ENCODE peak calls at places on chromosomes 2 and 18, in five cellular contexts. Y is NB4, H is adrenal gland, V is spleen, Z is GM12892. J is an unnamed sample.

GRCh38 chr2:208179028-208179609 is 10.7 kb downstream of the C2orf80 start:
- DNase-seq in Y (peak), H (no peak), V (no peak), Z (no peak), J (no peak)

GRCh38 chr2:40611196-40611595 is 159.3 kb upstream of the SLC8A1 start:
- DNase-seq in Y (no peak), H (no peak), V (no peak), Z (no peak), J (no peak)

GRCh38 chr2:46490521-46491141 is 11.3 kb downstream of the TMEM247 start:
- DNase-seq in Y (no peak), H (peak), V (peak), Z (peak), J (no peak)

GRCh38 chr2:226766352-226767055 is 33.1 kb downstream of the IRS1 start:
- DNase-seq in Y (no peak), H (no peak), V (no peak), Z (no peak), J (no peak)

GRCh38 chr2:128420776-128421175 is 102.1 kb upstream of the HS6ST1 start:
- DNase-seq in Y (no peak), H (peak), V (peak), Z (no peak), J (no peak)

GRCh38 chr18:6683112-6683876 is 46.2 kb upstream of the ARHGAP28 start:
- DNase-seq in Y (no peak), H (no peak), V (no peak), Z (no peak), J (peak)

GRCh38 chr18:9835112-9835755 is 50.5 kb upstream of the TXNDC2 start:
- DNase-seq in Y (no peak), H (no peak), V (no peak), Z (no peak), J (no peak)

GRCh38 chr2:10283106-10284062 is 19.3 kb upstream of the HPCAL1 start:
- DNase-seq in Y (peak), H (peak), V (no peak), Z (no peak), J (peak)

GRCh38 chr2:180599804-180600203 is 380.6 kb upstream of the UBE2E3 start:
- DNase-seq in Y (no peak), H (no peak), V (no peak), Z (no peak), J (no peak)

GRCh38 chr2:30686000-30686399 is 121.2 kb downstream of the CAPN13 start:
- DNase-seq in Y (peak), H (no peak), V (no peak), Z (no peak), J (peak)

GRCh38 chr2:169659314-169659713 is 34.9 kb downstream of the CFAP210 start:
- DNase-seq in Y (peak), H (no peak), V (no peak), Z (no peak), J (no peak)

GRCh38 chr2:33532146-33532545 is 55.7 kb downstream of the RASGRP3 start:
- DNase-seq in Y (no peak), H (no peak), V (no peak), Z (no peak), J (no peak)

GRCh38 chr18:35376742-35377695 is at the start of gene ZNF396:
- DNase-seq in Y (peak), H (peak), V (peak), Z (peak), J (peak)

GRCh38 chr2:68594674-68595492 is 48.5 kb upstream of the PROKR1 start:
- DNase-seq in Y (peak), H (peak), V (peak), Z (no peak), J (peak)

GRCh38 chr18:35513181-35513932 is 15.6 kb upstream of the INO80C start:
- DNase-seq in Y (no peak), H (no peak), V (no peak), Z (no peak), J (no peak)

GRCh38 chr2:198004173-198004572 is 199.8 kb downstream of the PLCL1 start:
- DNase-seq in Y (no peak), H (no peak), V (no peak), Z (no peak), J (no peak)

GRCh38 chr18:51361130-51361860 is 163.8 kb upstream of the MEX3C start:
- DNase-seq in Y (peak), H (peak), V (no peak), Z (no peak), J (no peak)

GRCh38 chr2:174699993-174700766 is 64.1 kb downstream of the CHRNA1 start:
- DNase-seq in Y (peak), H (no peak), V (no peak), Z (peak), J (peak)

DNA sequence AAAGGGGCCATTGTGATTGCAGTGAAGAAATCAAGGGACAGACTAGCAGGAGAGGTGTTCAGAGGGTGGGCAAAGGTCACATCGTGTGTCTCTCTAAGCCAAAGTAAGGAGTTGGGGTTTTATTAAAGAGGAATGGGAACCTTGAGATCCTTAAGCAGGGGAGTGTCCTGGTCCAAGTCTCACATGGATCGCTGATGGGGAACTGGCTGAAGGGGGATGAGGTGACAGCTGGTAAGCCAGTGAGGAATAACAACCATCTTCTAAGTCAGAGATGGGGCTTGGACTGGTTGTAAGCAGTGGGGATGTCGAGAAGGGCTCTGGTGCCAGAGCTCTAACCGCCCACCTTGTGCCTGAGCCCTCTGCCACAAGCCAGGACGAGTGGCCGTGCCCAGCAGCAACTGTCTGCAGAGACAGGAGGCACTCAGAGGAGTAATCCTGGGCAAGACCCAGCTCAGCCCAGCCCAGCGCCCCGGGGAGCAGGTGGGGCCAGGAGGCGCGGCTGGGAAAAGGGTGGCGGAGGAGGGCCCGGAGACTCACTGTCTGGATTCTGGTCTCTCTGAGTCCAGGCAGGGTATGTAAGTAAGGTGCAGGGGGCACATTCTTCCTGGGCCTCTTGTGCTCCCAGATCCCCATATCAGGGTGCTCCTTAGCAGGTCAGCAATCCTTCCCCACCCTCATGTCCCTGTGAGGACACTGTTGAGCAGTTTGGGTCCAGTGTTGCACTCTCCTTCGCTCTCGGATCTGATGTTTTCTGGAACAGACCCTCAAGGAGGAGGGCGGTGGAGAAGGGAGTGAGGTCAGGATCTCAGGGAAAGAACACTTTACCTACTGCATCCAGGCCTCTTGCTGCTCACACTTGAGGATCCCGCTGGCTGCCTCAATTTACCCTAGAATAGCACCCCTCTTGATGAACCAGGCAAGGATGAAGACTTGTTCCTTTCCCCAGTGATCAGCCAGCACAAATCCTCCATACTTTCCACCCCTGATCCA is 13.8 kb downstream of the WNT10A start:
- DNase-seq in Y (no peak), H (peak), V (no peak), Z (no peak), J (no peak)
- TF ChIP-seq POLR2A in Y (no peak), H (no peak), V (no peak), Z (peak), J (no peak)

DNA sequence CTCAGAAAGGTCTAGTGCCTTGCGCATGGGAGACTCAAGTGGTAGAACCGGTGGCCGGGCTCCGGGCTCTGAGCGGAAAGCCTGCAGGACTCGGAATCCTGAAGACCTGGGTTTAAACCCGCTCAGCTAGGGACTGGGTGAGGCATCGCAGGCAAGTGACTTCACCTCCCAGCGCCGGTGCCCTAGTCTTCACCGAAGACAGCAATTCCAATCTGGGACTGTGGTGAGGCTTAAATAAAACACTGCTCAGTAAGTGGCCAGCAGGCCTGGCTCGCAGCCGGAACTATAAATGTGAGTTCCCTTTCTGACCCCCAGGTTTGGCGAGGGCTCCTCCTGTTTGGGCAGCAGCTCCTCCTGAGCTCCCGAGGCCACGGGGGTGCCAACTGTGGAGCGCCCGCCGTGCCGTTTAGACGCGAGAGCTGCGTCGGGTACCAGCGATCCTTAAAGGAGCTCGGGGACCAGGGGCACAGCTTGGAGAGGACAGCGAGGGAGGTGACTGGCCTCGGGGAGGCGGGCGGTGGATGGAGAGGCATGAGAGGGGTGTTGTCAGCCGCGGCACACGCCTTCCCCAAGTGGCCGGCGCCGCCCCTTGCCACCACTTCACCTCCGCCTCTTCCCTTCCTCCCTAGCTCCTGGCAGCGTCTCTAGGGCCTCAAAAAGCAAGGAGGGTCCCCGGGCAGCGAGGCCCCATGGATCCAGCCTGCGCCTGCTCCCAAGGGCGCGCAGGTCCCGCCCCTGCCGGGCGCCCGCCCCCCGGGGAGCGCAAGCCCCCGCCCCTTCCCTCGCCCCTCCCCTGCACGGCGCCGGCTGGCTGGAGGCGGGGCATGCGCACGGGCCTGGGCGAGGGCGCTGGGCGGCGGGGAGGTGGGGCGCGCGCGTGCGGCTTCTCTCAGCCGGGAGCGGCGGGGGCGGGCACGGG is 736 bp upstream of the MTCL1 start:
- DNase-seq in Y (peak), H (peak), V (peak), Z (peak), J (peak)
- TF ChIP-seq POLR2A in Y (peak), H (no peak), V (no peak), Z (no peak), J (no peak)

DNA sequence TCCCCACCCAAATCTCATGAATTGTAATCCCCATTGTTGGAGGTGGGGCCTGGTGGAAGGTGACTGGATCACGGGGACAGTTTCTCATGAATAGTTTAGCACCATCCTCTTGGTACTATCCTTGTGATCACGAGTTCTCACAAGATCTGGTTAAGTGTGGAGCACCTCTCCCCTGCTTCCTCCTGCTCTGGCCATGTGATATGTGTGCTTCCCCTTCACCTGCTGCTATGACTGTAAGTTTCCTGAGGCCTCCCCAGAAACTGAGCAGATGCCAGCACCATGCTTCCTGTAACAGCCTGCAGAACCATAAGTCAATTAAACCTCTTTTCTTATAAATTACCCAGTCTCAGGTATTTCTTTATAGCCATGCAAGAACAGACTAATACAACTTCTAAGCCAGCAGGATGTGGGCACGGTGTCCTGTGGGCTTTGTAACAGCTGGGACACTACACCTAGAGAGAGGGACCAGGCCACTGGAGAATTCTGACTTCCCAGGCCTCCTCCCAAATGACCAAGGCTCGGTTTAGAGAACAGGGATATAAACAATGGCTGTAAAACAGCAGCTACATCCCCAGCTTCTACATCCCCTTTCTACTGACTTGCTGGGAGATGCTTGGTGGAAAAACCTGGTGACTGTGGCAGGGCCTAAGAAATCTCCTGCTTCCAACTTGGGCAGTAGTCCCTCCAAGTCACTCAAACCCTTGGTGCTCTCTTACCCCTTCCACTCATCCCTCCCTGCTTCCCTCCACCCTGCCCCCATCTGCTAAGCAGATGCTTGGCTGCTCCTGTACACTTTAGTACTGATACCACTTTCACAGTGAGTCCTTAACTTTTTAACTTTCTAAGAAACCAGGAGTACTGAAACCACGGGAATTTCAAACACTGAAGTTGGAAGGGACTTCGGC is 10.3 kb downstream of the STAT1 start:
- DNase-seq in Y (no peak), H (no peak), V (no peak), Z (no peak), J (no peak)
- TF ChIP-seq POLR2A in Y (no peak), H (no peak), V (no peak), Z (peak), J (no peak)

GRCh38 chr2:20594048-20594750 is 56.7 kb downstream of the HS1BP3 start:
- DNase-seq in Y (no peak), H (peak), V (peak), Z (no peak), J (no peak)

GRCh38 chr2:20596193-20596972 is 54.5 kb downstream of the HS1BP3 start:
- DNase-seq in Y (peak), H (no peak), V (peak), Z (no peak), J (no peak)

GRCh38 chr2:20596973-20597867 is 53.7 kb downstream of the HS1BP3 start:
- DNase-seq in Y (no peak), H (peak), V (peak), Z (no peak), J (no peak)

GRCh38 chr2:20594957-20595356 is 55.9 kb downstream of the HS1BP3 start:
- DNase-seq in Y (no peak), H (peak), V (peak), Z (no peak), J (no peak)

DNA sequence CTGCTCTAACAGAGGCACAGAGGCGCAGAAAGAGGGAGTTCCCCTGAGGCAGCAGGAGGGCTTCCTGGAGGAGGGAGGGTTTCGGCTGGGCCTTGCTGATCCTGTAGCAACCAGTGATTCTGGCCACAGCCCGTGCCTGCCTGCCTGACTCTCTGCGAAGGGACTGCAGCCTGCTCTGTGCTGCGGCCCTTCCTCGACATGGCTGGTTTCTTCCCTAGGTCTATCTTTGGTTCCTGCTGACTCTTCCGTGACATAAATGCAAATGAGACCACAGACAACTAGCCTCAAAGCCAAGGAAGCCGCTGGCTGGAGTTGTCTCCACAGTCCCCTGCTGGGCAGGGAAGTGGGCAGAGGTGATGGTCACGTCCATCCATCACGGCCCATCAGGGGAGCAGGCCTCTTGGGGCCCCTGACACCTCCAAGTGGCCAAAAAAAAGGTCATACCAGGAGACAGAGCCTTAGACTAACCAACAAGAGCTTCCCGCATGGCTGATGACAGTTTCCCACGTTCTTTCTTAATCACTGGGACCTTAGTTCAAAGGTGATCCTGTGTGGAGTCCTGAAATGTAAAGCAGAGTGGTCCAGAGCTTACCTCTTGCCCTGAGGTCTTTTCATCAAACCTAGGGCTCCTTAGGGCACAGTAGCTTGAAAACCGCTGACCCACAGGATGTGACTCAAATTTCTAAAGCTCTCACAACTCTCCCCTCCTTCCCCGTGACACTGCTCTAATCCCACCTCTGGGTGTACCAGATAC is 55.3 kb downstream of the HS1BP3 start:
- DNase-seq in Y (peak), H (peak), V (peak), Z (peak), J (no peak)
- TF ChIP-seq POLR2A in Y (no peak), H (peak), V (no peak), Z (peak), J (no peak)

GRCh38 chr2:149008381-149008780 is 30.1 kb upstream of the LYPD6B start:
- DNase-seq in Y (no peak), H (no peak), V (no peak), Z (no peak), J (no peak)
- TF ChIP-seq POLR2A in Y (no peak), H (no peak), V (no peak), Z (no peak), J (no peak)

DNA sequence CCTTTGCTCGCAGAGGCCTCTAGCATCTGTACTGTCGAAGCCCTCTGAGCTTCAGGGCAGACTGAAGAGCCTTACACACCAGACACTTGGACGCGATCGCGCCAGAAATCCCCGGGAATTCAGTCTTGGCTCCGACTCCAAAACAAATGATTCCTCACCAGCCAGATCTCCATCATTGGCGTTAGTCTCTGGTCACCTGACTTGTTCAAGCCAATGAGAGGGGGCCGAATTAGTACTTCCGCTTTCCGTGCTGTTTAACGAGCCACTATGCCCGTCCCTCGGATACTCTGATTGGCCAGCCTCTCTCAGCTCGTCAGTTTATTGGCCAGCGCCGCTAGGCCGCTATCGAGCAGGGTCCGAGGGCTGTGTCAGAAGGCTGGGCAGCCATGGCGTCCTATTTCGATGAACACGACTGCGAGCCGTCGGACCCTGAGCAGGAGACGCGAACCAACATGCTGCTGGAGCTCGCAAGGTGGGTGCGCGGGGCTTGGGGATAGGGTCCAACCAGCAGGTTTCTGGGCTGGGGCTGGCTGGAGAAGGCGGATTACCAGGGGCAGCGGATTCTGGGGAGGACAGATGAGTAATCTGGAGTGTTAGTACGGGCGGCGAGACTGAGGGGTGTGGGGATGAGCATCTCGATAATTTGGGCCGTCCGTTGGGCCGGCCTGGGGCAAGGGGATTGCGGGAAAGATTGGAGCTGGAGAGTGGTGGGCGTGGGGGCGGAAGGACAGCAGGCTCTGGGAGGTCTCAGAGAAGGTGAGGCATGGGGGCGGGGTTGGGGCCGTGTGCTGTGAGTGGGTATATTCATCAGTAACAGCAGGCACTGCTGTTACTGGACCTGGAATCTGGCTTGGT is at the start of gene RNF181:
- DNase-seq in Y (peak), H (peak), V (peak), Z (peak), J (peak)
- TF ChIP-seq POLR2A in Y (peak), H (peak), V (peak), Z (peak), J (peak)

GRCh38 chr2:55616509-55617159 is 788 bp downstream of the PPP4R3B start:
- DNase-seq in Y (peak), H (no peak), V (no peak), Z (peak), J (peak)
- TF ChIP-seq POLR2A in Y (peak), H (peak), V (no peak), Z (peak), J (no peak)

GRCh38 chr2:25387479-25388449 is 46.0 kb upstream of the DNMT3A start:
- DNase-seq in Y (no peak), H (peak), V (no peak), Z (no peak), J (no peak)
- TF ChIP-seq POLR2A in Y (no peak), H (no peak), V (no peak), Z (no peak), J (no peak)

J was measured in erythroblast.